ENCODE peak calls at places on chromosome 1, in eight cellular contexts. S is NCI-H2171 treated with DMSO at 0.1 percent for 48 hours; L is CD8-positive, alpha-beta memory T cell; P is AG09309; G is RPMI8226; O is foreskin keratinocyte; C is GDM1; F is HL-60. Y is an unnamed sample.

GRCh38 chr1:24253569-24253968 is 65.6 kb upstream of the GRHL3 start:
- DNase-seq in G (no peak), F (no peak), L (no peak), S (no peak), P (no peak), O (no peak), C (no peak), Y (no peak)

GRCh38 chr1:72557446-72558049 is 275.2 kb upstream of the NEGR1 start:
- DNase-seq in C (no peak), O (peak), G (peak), S (peak), P (no peak), F (no peak), L (no peak), Y (no peak)

GRCh38 chr1:162342452-162342983 is 34.1 kb downstream of the SPATA46 start:
- DNase-seq in O (no peak), G (no peak), C (no peak), S (no peak), P (no peak), L (no peak), F (no peak), Y (no peak)

GRCh38 chr1:53061859-53062714 is at the start of gene PODN:
- DNase-seq in L (no peak), S (no peak), P (no peak), G (no peak), F (no peak), C (no peak), O (no peak), Y (no peak)

GRCh38 chr1:172837816-172838680 is 179.1 kb downstream of the FASLG start:
- DNase-seq in G (no peak), C (no peak), F (no peak), O (peak), S (no peak), P (no peak), L (peak), Y (no peak)

GRCh38 chr1:183105449-183105848 is 80.6 kb upstream of the LAMC2 start:
- DNase-seq in O (no peak), C (no peak), G (no peak), L (no peak), P (no peak), S (no peak), F (no peak), Y (no peak)

GRCh38 chr1:19647643-19648042 is 3.5 kb downstream of the NBL1 start:
- DNase-seq in O (no peak), P (no peak), C (peak), L (peak), F (no peak), S (no peak), G (no peak), Y (no peak)

GRCh38 chr1:247180581-247180980 is 8.8 kb upstream of the ZNF124 start:
- DNase-seq in G (no peak), C (no peak), F (no peak), S (no peak), O (no peak), P (no peak), L (no peak), Y (no peak)

Y was measured in epithelial cell of proximal tubule.